ENCODE peak calls at places on chromosomes 2 and 18, in eight cellular contexts. A is hepatocyte, T is GM23248, G is HCT116, Y is PC-3, J is MM.1S, B is GM23338, Z is SK-N-SH. C is an unnamed sample.

GRCh38 chr2:235500761-235501662 is 7.2 kb downstream of the AGAP1 start:
- DNase-seq in A (no peak), T (peak), G (no peak), Y (peak), J (peak), B (no peak), Z (no peak), C (peak)

GRCh38 chr2:36797324-36798070 is 101.0 kb downstream of the VIT start:
- DNase-seq in A (no peak), T (no peak), G (no peak), Y (peak), J (no peak), B (no peak), Z (no peak), C (no peak)

GRCh38 chr2:156366747-156367146 is 34.2 kb upstream of the NR4A2 start:
- DNase-seq in A (no peak), T (no peak), G (no peak), Y (no peak), J (no peak), B (no peak), Z (no peak), C (no peak)

GRCh38 chr2:182301093-182301492 is 125.7 kb downstream of the PDE1A start:
- DNase-seq in A (no peak), T (peak), G (no peak), Y (peak), J (no peak), B (no peak), Z (no peak), C (no peak)

GRCh38 chr18:7750095-7750663 is 183.1 kb downstream of the PTPRM start:
- DNase-seq in A (no peak), T (no peak), G (no peak), Y (no peak), J (no peak), B (no peak), Z (no peak), C (no peak)

GRCh38 chr18:23515911-23516546 is 12.7 kb downstream of the RMC1 start:
- DNase-seq in A (peak), T (peak), G (peak), Y (peak), J (peak), B (peak), Z (peak), C (peak)

GRCh38 chr18:58284699-58285490 is 240.9 kb downstream of the NEDD4L start:
- DNase-seq in A (no peak), T (no peak), G (no peak), Y (no peak), J (no peak), B (no peak), Z (no peak), C (no peak)

GRCh38 chr2:109417701-109418335 is 195.9 kb downstream of the SEPTIN10 start:
- DNase-seq in A (no peak), T (no peak), G (no peak), Y (no peak), J (no peak), B (no peak), Z (no peak), C (no peak)

GRCh38 chr18:24731981-24732380 is 271.5 kb downstream of the HRH4 start:
- DNase-seq in A (no peak), T (peak), G (no peak), Y (peak), J (no peak), B (peak), Z (no peak), C (peak)

GRCh38 chr18:4068552-4069158 is 386.5 kb downstream of the DLGAP1 start:
- DNase-seq in A (peak), T (peak), G (peak), Y (peak), J (peak), B (peak), Z (peak), C (peak)

GRCh38 chr2:220077488-220077887 is 450.1 kb downstream of the SLC4A3 start:
- DNase-seq in A (peak), T (peak), G (no peak), Y (peak), J (no peak), B (no peak), Z (no peak), C (peak)

DNA sequence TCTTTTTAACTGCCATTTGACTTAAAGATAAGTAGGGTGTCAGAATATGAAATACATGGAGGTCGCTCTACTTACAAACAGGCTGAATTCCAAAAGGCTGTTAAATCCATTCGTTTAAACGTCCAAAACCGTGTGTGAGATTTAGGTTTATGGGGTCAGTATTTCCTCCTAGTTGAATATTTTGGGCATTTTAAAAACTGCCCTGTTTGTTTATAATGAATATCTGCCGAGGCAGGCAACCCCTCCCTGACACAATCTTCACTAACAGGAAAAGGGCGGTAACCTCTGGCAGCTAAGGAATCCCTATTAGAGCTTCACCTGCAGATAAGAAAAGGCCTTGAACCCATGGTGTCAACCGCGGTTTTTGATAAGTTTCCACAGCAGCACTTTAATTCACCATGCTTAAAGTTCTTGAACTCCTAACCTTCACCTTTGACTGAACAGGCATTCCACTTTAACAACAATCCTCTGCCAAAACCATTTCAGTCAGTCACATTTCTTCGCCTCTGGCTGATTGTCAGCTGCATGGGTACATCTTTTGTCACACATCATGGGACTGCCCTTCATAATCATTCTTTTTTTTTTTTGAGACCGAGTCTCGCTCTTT is 17.8 kb downstream of the TRAK2 start:
- DNase-seq in A (no peak), T (no peak), G (no peak), Y (no peak), J (no peak), B (no peak), Z (no peak), C (no peak)
- H3K4me3 ChIP-seq in A (no peak), T (no peak), G (no peak), Y (no peak), J (no peak), B (no peak), Z (peak), C (no peak)

DNA sequence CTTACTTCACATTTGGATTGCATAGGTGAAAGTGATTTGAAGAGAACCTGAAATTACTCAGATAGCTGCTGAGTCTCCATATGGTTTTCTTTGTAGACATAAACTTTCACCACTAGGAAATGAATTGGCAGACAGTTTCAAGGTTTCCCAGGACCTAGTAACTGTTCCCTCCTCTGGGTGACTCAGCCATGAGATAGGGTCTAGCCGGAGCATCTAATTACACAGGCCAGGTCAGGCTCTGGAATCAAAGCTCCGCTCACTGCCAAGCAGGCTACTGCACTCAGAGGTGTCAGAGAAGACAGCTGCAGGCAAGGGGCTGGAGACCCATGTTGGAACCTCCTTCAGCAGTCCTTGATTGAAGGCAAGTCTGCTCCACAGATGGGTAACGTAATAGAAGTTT is 429.2 kb downstream of the TNS1 start:
- DNase-seq in A (peak), T (peak), G (no peak), Y (peak), J (no peak), B (no peak), Z (no peak), C (no peak)
- TF ChIP-seq EZH2phosphoT487 in A (no peak), T (no peak), G (no peak), Y (no peak), J (no peak), B (no peak), Z (no peak), C (no peak)

GRCh38 chr2:70714141-70714905 is 53.7 kb downstream of the ADD2 start:
- DNase-seq in A (no peak), T (no peak), G (no peak), Y (no peak), J (no peak), B (no peak), Z (no peak), C (no peak)

GRCh38 chr2:70717431-70718038 is 50.5 kb downstream of the ADD2 start:
- DNase-seq in A (no peak), T (no peak), G (no peak), Y (no peak), J (no peak), B (no peak), Z (no peak), C (no peak)

GRCh38 chr2:70716951-70717350 is 51.0 kb downstream of the ADD2 start:
- DNase-seq in A (no peak), T (no peak), G (no peak), Y (no peak), J (no peak), B (no peak), Z (no peak), C (no peak)

GRCh38 chr2:70715161-70715985 is 52.6 kb downstream of the ADD2 start:
- DNase-seq in A (no peak), T (no peak), G (no peak), Y (no peak), J (no peak), B (no peak), Z (peak), C (no peak)

GRCh38 chr2:70716131-70716766 is 51.8 kb downstream of the ADD2 start:
- DNase-seq in A (no peak), T (no peak), G (no peak), Y (no peak), J (no peak), B (no peak), Z (no peak), C (no peak)
- H2AFZ ChIP-seq in A (no peak), T (no peak), G (no peak), Y (no peak), J (no peak), B (no peak), Z (no peak), C (no peak)

DNA sequence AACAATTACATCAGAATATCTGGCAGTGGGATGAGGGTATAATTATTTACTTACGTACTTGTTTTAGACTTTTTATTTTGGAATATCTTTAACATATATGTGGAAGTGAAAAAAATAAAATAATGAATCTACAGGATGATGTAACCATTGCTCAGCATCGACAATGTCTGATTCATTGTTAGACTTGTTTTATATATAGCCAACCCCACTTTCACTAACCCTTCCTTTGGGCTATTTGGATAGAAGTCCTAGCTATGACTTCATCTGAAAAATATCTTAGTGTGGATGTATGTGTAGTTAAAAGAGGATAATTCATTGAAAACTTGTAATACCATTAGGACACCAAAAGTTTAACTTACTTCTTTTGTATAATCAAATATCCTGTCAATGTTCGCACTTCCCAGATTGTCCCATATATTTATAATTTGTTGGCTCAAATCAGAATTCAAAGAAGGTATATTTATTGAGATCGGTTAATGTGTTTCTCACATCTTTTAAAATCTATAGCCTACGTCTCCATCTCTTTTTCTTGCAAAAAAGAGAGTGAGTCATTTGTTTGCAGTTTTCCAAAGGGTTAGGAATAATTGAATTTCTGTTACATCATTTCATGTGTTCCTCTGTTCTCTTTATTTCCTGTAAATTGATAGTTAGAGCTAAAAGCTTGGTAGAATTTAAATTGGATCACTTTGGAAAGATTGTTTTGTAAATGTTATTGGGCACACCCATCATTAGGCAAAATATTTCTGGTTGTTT is 506.1 kb upstream of the FAM98A start:
- DNase-seq in A (no peak), T (peak), G (no peak), Y (peak), J (no peak), B (no peak), Z (no peak), C (no peak)
- H3K4me3 ChIP-seq in A (no peak), T (peak), G (no peak), Y (peak), J (no peak), B (no peak), Z (peak), C (no peak)

GRCh38 chr2:75604479-75604878 is 42.1 kb upstream of the MRPL19 start:
- DNase-seq in A (no peak), T (peak), G (no peak), Y (peak), J (no peak), B (no peak), Z (no peak), C (no peak)

GRCh38 chr2:75606851-75607798 is 39.5 kb upstream of the MRPL19 start:
- DNase-seq in A (no peak), T (peak), G (no peak), Y (peak), J (no peak), B (no peak), Z (no peak), C (no peak)

GRCh38 chr2:75607988-75608683 is 38.4 kb upstream of the MRPL19 start:
- DNase-seq in A (no peak), T (peak), G (no peak), Y (peak), J (no peak), B (peak), Z (no peak), C (peak)

GRCh38 chr2:75603477-75603876 is 42.7 kb upstream of the EVA1A start:
- DNase-seq in A (no peak), T (peak), G (no peak), Y (peak), J (no peak), B (no peak), Z (no peak), C (no peak)

GRCh38 chr2:75605770-75606535 is 40.6 kb upstream of the MRPL19 start:
- DNase-seq in A (peak), T (peak), G (no peak), Y (peak), J (no peak), B (peak), Z (no peak), C (peak)
- TF ChIP-seq EZH2phosphoT487 in A (no peak), T (no peak), G (no peak), Y (no peak), J (no peak), B (no peak), Z (no peak), C (no peak)

GRCh38 chr2:96344011-96344410 is 8.4 kb downstream of the NCAPH start:
- DNase-seq in A (no peak), T (no peak), G (no peak), Y (no peak), J (no peak), B (no peak), Z (no peak), C (no peak)

GRCh38 chr2:96345403-96345802 is 9.8 kb downstream of the NCAPH start:
- DNase-seq in A (no peak), T (peak), G (no peak), Y (no peak), J (no peak), B (peak), Z (no peak), C (no peak)

GRCh38 chr2:96340493-96341414 is 5.2 kb downstream of the NCAPH start:
- DNase-seq in A (no peak), T (peak), G (no peak), Y (peak), J (no peak), B (no peak), Z (no peak), C (no peak)

GRCh38 chr2:96341641-96342040 is 6.1 kb downstream of the NCAPH start:
- DNase-seq in A (peak), T (no peak), G (no peak), Y (no peak), J (no peak), B (no peak), Z (no peak), C (no peak)

GRCh38 chr2:96342085-96342484 is 6.5 kb downstream of the NCAPH start:
- DNase-seq in A (peak), T (peak), G (no peak), Y (peak), J (no peak), B (no peak), Z (no peak), C (no peak)
- H2AFZ ChIP-seq in A (no peak), T (no peak), G (no peak), Y (no peak), J (no peak), B (no peak), Z (no peak), C (no peak)

GRCh38 chr18:45379903-45380302 is 235.4 kb upstream of the SLC14A2 start:
- DNase-seq in A (no peak), T (peak), G (no peak), Y (peak), J (no peak), B (no peak), Z (no peak), C (no peak)
- H3K4me3 ChIP-seq in A (no peak), T (no peak), G (no peak), Y (no peak), J (no peak), B (no peak), Z (no peak), C (no peak)

GRCh38 chr18:21960189-21960588 is 209.2 kb upstream of the GATA6 start:
- DNase-seq in A (peak), T (peak), G (no peak), Y (no peak), J (no peak), B (no peak), Z (no peak), C (no peak)
- TF ChIP-seq EZH2phosphoT487 in A (no peak), T (no peak), G (no peak), Y (no peak), J (no peak), B (no peak), Z (no peak), C (no peak)

DNA sequence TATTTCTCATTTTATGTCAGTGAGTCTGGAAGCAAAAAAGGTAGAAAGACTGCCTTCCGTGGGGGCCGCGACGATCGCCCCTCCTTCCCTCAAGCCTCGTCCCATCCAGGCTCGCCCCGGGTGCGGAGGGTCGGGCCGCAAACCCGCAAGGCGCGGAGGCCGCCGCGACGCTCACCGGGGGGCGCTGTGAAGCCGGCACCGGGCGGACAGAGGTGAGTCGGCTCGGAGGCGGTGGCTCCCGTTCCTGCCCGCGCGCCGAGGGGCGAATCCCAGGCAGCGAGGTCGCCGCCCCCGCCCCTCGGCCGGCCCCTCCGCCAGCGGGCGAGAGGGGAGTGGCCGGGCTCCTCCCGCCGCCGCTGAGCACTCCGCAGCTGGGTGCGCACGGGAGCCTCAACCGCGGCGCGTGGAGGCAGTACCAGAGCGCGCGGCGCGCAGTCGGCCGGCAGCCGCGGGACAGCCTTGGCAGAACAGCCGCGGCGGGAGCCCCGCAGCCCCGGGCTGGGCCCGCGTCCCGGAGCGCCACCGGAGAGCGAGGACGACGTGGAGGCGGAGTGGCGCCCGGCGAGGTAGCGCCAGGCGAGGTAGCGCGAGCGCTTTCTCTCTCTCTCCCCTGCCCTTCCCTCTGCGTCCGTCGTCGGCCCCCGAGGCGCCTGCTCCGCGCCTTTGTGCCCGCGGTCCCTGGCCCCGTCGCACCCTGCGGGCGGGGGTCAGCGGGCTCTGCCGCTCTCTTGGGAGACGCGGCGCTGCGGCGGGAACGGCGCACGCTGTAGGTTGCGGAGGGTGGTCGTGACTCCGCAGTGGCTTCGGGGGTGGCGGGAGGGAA is at the start of gene MYO1B:
- DNase-seq in A (peak), T (peak), G (peak), Y (peak), J (peak), B (peak), Z (peak), C (peak)
- H2AFZ ChIP-seq in A (peak), T (peak), G (peak), Y (peak), J (peak), B (peak), Z (peak), C (peak)

C was measured in neural progenitor cell.